ENCODE peak calls at places on chromosomes 2 and 18, in nine cellular contexts. A is GM06990; K is CD8-positive, alpha-beta T cell; B is T follicular helper cell; D is NCI-H345; T is stomach; V is T-helper 2 cell; P is NCI-H2081; J is AG04450. N is an unnamed sample.

GRCh38 chr18:13443546-13443945 is 225.0 kb downstream of the LDLRAD4 start:
- DNase-seq in A (no peak), J (no peak), B (no peak), D (no peak), P (no peak), V (no peak), K (no peak), T (no peak), N (no peak)

GRCh38 chr2:107592225-107592624 is 234.5 kb upstream of the RGPD4 start:
- DNase-seq in V (no peak), K (no peak), A (no peak), P (no peak), T (no peak), J (no peak), D (no peak), B (no peak), N (no peak)

GRCh38 chr2:64262068-64262467 is 117.8 kb upstream of the PELI1 start:
- DNase-seq in P (no peak), J (no peak), A (no peak), V (no peak), B (no peak), K (no peak), T (peak; percentile 35), D (no peak), N (no peak)

GRCh38 chr2:66477125-66477842 is 42.4 kb downstream of the MEIS1 start:
- DNase-seq in D (no peak), K (no peak), J (no peak), A (no peak), B (no peak), V (no peak), P (no peak), T (no peak), N (no peak)

GRCh38 chr2:210461401-210461800 is 15.2 kb downstream of the LANCL1 start:
- DNase-seq in D (no peak), A (peak; percentile 68), P (no peak), J (no peak), K (no peak), V (no peak), T (no peak), B (no peak), N (no peak)

GRCh38 chr2:174587607-174588006 is 10.0 kb downstream of the WIPF1 start:
- DNase-seq in P (no peak), A (no peak), D (no peak), B (no peak), T (no peak), J (no peak), K (no peak), V (no peak), N (no peak)

GRCh38 chr2:118502106-118502505 is 345.3 kb downstream of the EN1 start:
- DNase-seq in P (no peak), D (no peak), T (no peak), A (no peak), V (no peak), K (no peak), J (no peak), B (no peak), N (no peak)

GRCh38 chr2:207847098-207847806 is 77.5 kb upstream of the FZD5 start:
- DNase-seq in K (no peak), D (no peak), P (no peak), V (no peak), T (no peak), A (no peak), J (no peak), B (no peak), N (no peak)

GRCh38 chr18:22223961-22224322 is 54.6 kb downstream of the GATA6 start:
- DNase-seq in K (no peak), B (no peak), P (no peak), A (no peak), V (no peak), D (no peak), J (no peak), T (no peak), N (no peak)

N was measured in activated effector memory CD4-positive, alpha-beta T cell treated with Interleukin-2 at 50 U/mL for 16 hours.